ENCODE peak calls at places on chromosomes 12 and 14, in eight cellular contexts. One of them, this sample, is unnamed.

GRCh38 chr12:110744697-110745264 is 2.1 kb upstream of the PPP1CC start:
- DNase-seq in choroid plexus epithelial cell: no peak
- DNase-seq in cardiac muscle cell: no peak
- DNase-seq in AML-193: no peak
- DNase-seq in NAMALWA: no peak
- DNase-seq in HFFc6: no peak
- DNase-seq in astrocyte of the hippocampus: peak
- DNase-seq in mucosa of descending colon: peak
- DNase-seq in this sample: peak

GRCh38 chr12:121005346-121005815 is 10.9 kb downstream of the C12orf43 start:
- DNase-seq in choroid plexus epithelial cell: peak
- DNase-seq in cardiac muscle cell: peak
- DNase-seq in AML-193: peak
- DNase-seq in NAMALWA: peak
- DNase-seq in HFFc6: peak
- DNase-seq in astrocyte of the hippocampus: peak
- DNase-seq in mucosa of descending colon: peak
- DNase-seq in this sample: peak

GRCh38 chr14:43143106-43143505 is 1364.0 kb downstream of the FSCB start:
- DNase-seq in choroid plexus epithelial cell: no peak
- DNase-seq in cardiac muscle cell: no peak
- DNase-seq in AML-193: no peak
- DNase-seq in NAMALWA: no peak
- DNase-seq in HFFc6: no peak
- DNase-seq in astrocyte of the hippocampus: no peak
- DNase-seq in mucosa of descending colon: no peak
- DNase-seq in this sample: no peak

GRCh38 chr12:52147367-52147972 is 44.3 kb downstream of the KRT80 start:
- DNase-seq in choroid plexus epithelial cell: peak
- DNase-seq in cardiac muscle cell: no peak
- DNase-seq in AML-193: no peak
- DNase-seq in NAMALWA: no peak
- DNase-seq in HFFc6: peak
- DNase-seq in astrocyte of the hippocampus: peak
- DNase-seq in mucosa of descending colon: peak
- DNase-seq in this sample: peak

GRCh38 chr12:7431993-7432685 is 11.8 kb downstream of the CD163L1 start:
- DNase-seq in choroid plexus epithelial cell: no peak
- DNase-seq in cardiac muscle cell: no peak
- DNase-seq in AML-193: no peak
- DNase-seq in NAMALWA: no peak
- DNase-seq in HFFc6: peak
- DNase-seq in astrocyte of the hippocampus: no peak
- DNase-seq in mucosa of descending colon: no peak
- DNase-seq in this sample: peak

GRCh38 chr14:97219356-97220017 is 422.3 kb downstream of the VRK1 start:
- DNase-seq in choroid plexus epithelial cell: no peak
- DNase-seq in cardiac muscle cell: no peak
- DNase-seq in AML-193: no peak
- DNase-seq in NAMALWA: no peak
- DNase-seq in HFFc6: no peak
- DNase-seq in astrocyte of the hippocampus: peak
- DNase-seq in mucosa of descending colon: no peak
- DNase-seq in this sample: no peak

GRCh38 chr12:113267621-113268020 is 46.4 kb downstream of the TPCN1 start:
- DNase-seq in choroid plexus epithelial cell: no peak
- DNase-seq in cardiac muscle cell: no peak
- DNase-seq in AML-193: no peak
- DNase-seq in NAMALWA: no peak
- DNase-seq in HFFc6: no peak
- DNase-seq in astrocyte of the hippocampus: no peak
- DNase-seq in mucosa of descending colon: peak
- DNase-seq in this sample: no peak

GRCh38 chr14:29216774-29217232 is 450.2 kb downstream of the FOXG1 start:
- DNase-seq in choroid plexus epithelial cell: no peak
- DNase-seq in cardiac muscle cell: peak
- DNase-seq in AML-193: no peak
- DNase-seq in NAMALWA: no peak
- DNase-seq in HFFc6: no peak
- DNase-seq in astrocyte of the hippocampus: peak
- DNase-seq in mucosa of descending colon: no peak
- DNase-seq in this sample: no peak

GRCh38 chr14:54822685-54823084 is 79.9 kb downstream of the GCH1 start:
- DNase-seq in choroid plexus epithelial cell: no peak
- DNase-seq in cardiac muscle cell: no peak
- DNase-seq in AML-193: no peak
- DNase-seq in NAMALWA: no peak
- DNase-seq in HFFc6: no peak
- DNase-seq in astrocyte of the hippocampus: no peak
- DNase-seq in mucosa of descending colon: no peak
- DNase-seq in this sample: no peak

GRCh38 chr12:100877776-100878175 is 83.2 kb downstream of the ANO4 start:
- DNase-seq in choroid plexus epithelial cell: peak
- DNase-seq in cardiac muscle cell: no peak
- DNase-seq in AML-193: no peak
- DNase-seq in NAMALWA: peak
- DNase-seq in HFFc6: no peak
- DNase-seq in astrocyte of the hippocampus: no peak
- DNase-seq in mucosa of descending colon: no peak
- DNase-seq in this sample: no peak

GRCh38 chr12:66111605-66112004 is 18.9 kb downstream of the LLPH start:
- DNase-seq in choroid plexus epithelial cell: peak
- DNase-seq in cardiac muscle cell: no peak
- DNase-seq in AML-193: peak
- DNase-seq in NAMALWA: no peak
- DNase-seq in HFFc6: peak
- DNase-seq in astrocyte of the hippocampus: no peak
- DNase-seq in mucosa of descending colon: no peak
- DNase-seq in this sample: peak

GRCh38 chr12:130433411-130433810 is 95.7 kb downstream of the PIWIL1 start:
- DNase-seq in choroid plexus epithelial cell: no peak
- DNase-seq in cardiac muscle cell: no peak
- DNase-seq in AML-193: no peak
- DNase-seq in NAMALWA: no peak
- DNase-seq in HFFc6: no peak
- DNase-seq in astrocyte of the hippocampus: no peak
- DNase-seq in mucosa of descending colon: no peak
- DNase-seq in this sample: no peak

GRCh38 chr12:69897744-69898143 is 72.7 kb downstream of the MYRFL start:
- DNase-seq in choroid plexus epithelial cell: peak
- DNase-seq in cardiac muscle cell: no peak
- DNase-seq in AML-193: no peak
- DNase-seq in NAMALWA: peak
- DNase-seq in HFFc6: peak
- DNase-seq in astrocyte of the hippocampus: peak
- DNase-seq in mucosa of descending colon: no peak
- DNase-seq in this sample: peak

GRCh38 chr14:90344920-90345557 is 13.3 kb upstream of the NRDE2 start:
- DNase-seq in choroid plexus epithelial cell: peak
- DNase-seq in cardiac muscle cell: no peak
- DNase-seq in AML-193: no peak
- DNase-seq in NAMALWA: no peak
- DNase-seq in HFFc6: no peak
- DNase-seq in astrocyte of the hippocampus: no peak
- DNase-seq in mucosa of descending colon: no peak
- DNase-seq in this sample: no peak